ENCODE peak calls at places on chromosomes 5 and 9, in four cellular contexts. Z is GM12878, O is K562, B is H1. Q is an unnamed sample.

GRCh38 chr9:134422301-134422700 is 96.0 kb downstream of the RXRA start:
- DNase-seq in Z (no peak), O (no peak), B (no peak), Q (no peak)

GRCh38 chr9:134651226-134651905 is 9.8 kb downstream of the COL5A1 start:
- DNase-seq in O (no peak), Z (no peak), B (no peak), Q (no peak)

GRCh38 chr5:151612689-151613427 is 21.7 kb upstream of the FAT2 start:
- DNase-seq in O (no peak), B (no peak), Z (peak), Q (peak)

GRCh38 chr9:90458485-90458884 is 184.1 kb downstream of the DIRAS2 start:
- DNase-seq in B (no peak), Z (no peak), O (peak), Q (peak)

GRCh38 chr9:32500768-32501167 is 25.2 kb downstream of the RIGI start:
- DNase-seq in O (no peak), Z (no peak), B (no peak), Q (no peak)

GRCh38 chr9:135983745-135984710 is 22.9 kb upstream of the UBAC1 start:
- DNase-seq in O (peak), Z (no peak), B (no peak), Q (no peak)

GRCh38 chr5:34012791-34013190 is 4.9 kb upstream of the AMACR start:
- DNase-seq in Z (no peak), B (no peak), O (no peak), Q (no peak)

GRCh38 chr5:77921369-77921768 is 145.2 kb upstream of the TBCA start:
- DNase-seq in O (no peak), Z (no peak), B (no peak), Q (no peak)

GRCh38 chr9:14731294-14731981 is 8.9 kb upstream of the CER1 start:
- DNase-seq in B (no peak), Z (no peak), O (no peak), Q (no peak)

GRCh38 chr5:102802704-102803458 is 47.8 kb downstream of the PAM start:
- DNase-seq in Z (no peak), O (no peak), B (no peak), Q (no peak)

GRCh38 chr9:77523891-77524290 is 124.2 kb downstream of the GNA14 start:
- DNase-seq in Z (no peak), O (no peak), B (no peak), Q (no peak)

GRCh38 chr9:97307091-97307490 is 368 bp upstream of the CCDC180 start:
- DNase-seq in O (peak), Z (no peak), B (peak), Q (no peak)

GRCh38 chr5:2756211-2756746 is 4.8 kb upstream of the IRX2 start:
- DNase-seq in Z (no peak), O (no peak), B (no peak), Q (no peak)

GRCh38 chr5:159218595-159219023 is 9.3 kb upstream of the RNF145 start:
- DNase-seq in B (no peak), O (no peak), Z (no peak), Q (no peak)

GRCh38 chr9:135792268-135793128 is 90.5 kb downstream of the KCNT1 start:
- DNase-seq in Z (no peak), O (peak), B (no peak), Q (no peak)

GRCh38 chr5:14983666-14984441 is 112.3 kb upstream of the ANKH start:
- DNase-seq in O (no peak), B (no peak), Z (no peak), Q (no peak)

GRCh38 chr9:33044162-33044673 is 19.1 kb downstream of the DNAJA1 start:
- DNase-seq in Z (no peak), O (no peak), B (peak), Q (no peak)

GRCh38 chr5:58021476-58021875 is 438.4 kb downstream of the PLK2 start:
- DNase-seq in Z (no peak), B (no peak), O (no peak), Q (no peak)

GRCh38 chr5:87116821-87117512 is 150.7 kb upstream of the RASA1 start:
- DNase-seq in Z (peak), B (no peak), O (no peak), Q (no peak)

GRCh38 chr5:83034036-83034435 is 43.2 kb downstream of the TMEM167A start:
- DNase-seq in Z (no peak), O (no peak), B (no peak), Q (no peak)

GRCh38 chr9:110283736-110284135 is 27.4 kb upstream of the TXN start:
- DNase-seq in B (no peak), Z (no peak), O (no peak), Q (no peak)

GRCh38 chr9:115939065-115939765 is 214.4 kb upstream of the PAPPA start:
- DNase-seq in B (no peak), O (no peak), Z (no peak), Q (no peak)

GRCh38 chr9:3136999-3137675 is 293.2 kb upstream of the PUM3 start:
- DNase-seq in O (no peak), Z (no peak), B (no peak), Q (no peak)

DNA sequence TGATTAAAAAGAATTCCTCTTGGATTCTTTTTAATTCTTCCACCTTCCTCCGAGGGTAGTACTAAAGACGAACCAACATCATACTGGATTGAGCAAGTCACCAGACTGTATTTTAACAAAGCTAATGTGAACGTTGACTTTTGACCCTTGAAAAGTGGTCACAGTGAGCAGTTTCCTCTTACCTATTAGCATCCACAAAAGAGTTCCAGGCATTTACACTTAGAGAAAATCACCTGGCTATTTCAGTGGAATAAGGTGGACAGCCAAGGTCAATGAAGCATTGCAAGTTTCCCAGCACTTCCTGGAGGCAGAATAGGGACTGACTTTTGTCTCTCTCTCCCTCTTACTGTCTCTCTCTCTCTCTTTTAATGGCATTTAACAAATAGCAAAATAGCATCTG is 145.1 kb upstream of the DAB2 start:
- DNase-seq in Z (no peak), O (no peak), B (no peak), Q (no peak)
- H3K4me2 ChIP-seq in Z (no peak), O (no peak), B (no peak), Q (no peak)

GRCh38 chr9:6739218-6739617 is 18.6 kb upstream of the KDM4C start:
- DNase-seq in Z (no peak), B (no peak), O (peak), Q (peak)
- TF ChIP-seq EGR1 in Z (no peak), B (no peak), O (no peak), Q (no peak)

GRCh38 chr5:43041131-43041668 is 1.1 kb upstream of the ANXA2R start:
- DNase-seq in B (no peak), O (peak), Z (no peak), Q (no peak)

GRCh38 chr5:43043400-43043756 is 3.3 kb upstream of the ANXA2R start:
- DNase-seq in B (no peak), Z (no peak), O (no peak), Q (no peak)

GRCh38 chr5:43041669-43042175 is 1.6 kb upstream of the ANXA2R start:
- DNase-seq in O (peak), B (no peak), Z (no peak), Q (no peak)

GRCh38 chr5:43042626-43043399 is 2.7 kb upstream of the ANXA2R start:
- DNase-seq in B (no peak), O (peak), Z (peak), Q (peak)

GRCh38 chr5:43042176-43042625 is 2.1 kb upstream of the ANXA2R start:
- DNase-seq in B (no peak), O (no peak), Z (no peak), Q (peak)
- TF ChIP-seq POLR2AphosphoS5 in B (no peak), O (no peak), Z (no peak), Q (no peak)

GRCh38 chr5:135038829-135039525 is 4.9 kb upstream of the PITX1 start:
- DNase-seq in O (no peak), Z (no peak), B (no peak), Q (no peak)

GRCh38 chr5:135041145-135041587 is 7.1 kb upstream of the PITX1 start:
- DNase-seq in O (no peak), Z (no peak), B (no peak), Q (no peak)

GRCh38 chr5:135040331-135041144 is 6.5 kb upstream of the PITX1 start:
- DNase-seq in Z (no peak), B (no peak), O (no peak), Q (no peak)

GRCh38 chr5:135038202-135038828 is 4.3 kb upstream of the PITX1 start:
- DNase-seq in B (no peak), O (no peak), Z (no peak), Q (no peak)

GRCh38 chr5:135039526-135040296 is 5.7 kb upstream of the PITX1 start:
- DNase-seq in Z (no peak), O (no peak), B (no peak), Q (no peak)
- H3K4me2 ChIP-seq in Z (no peak), O (no peak), B (peak), Q (peak)

DNA sequence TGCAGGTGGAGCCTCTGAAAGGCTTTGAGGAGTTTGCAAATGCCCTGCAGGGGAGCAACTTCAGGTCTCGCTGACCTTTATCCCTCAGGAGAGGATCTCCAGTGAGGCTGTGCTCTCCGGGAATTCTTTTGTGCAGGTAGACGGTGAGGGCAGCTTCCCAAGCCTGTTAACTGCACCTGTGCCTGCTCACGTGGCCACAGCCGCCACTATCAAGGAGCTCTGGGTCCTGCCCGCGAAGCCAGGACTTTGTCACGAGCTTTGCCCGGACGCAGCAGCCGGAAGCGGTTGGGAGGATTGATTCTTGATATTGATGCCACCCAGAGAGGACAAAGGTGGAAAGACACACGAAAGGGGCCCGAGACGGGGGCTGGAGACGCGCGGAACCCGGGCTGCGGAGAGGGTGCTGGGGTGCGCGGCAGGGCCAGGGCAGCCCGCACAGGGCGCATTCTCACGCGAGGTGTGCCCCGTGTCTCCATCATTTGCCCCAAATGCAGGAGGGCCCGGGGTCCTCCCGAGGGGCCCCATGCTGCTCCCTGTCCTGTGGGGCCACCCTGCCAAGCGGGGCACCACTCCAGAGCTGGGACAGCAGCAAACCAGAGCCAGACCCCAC is 18.2 kb downstream of the SLC9A3 start:
- DNase-seq in B (no peak), Z (no peak), O (no peak), Q (no peak)
- TF ChIP-seq EGR1 in B (no peak), Z (no peak), O (no peak), Q (no peak)

DNA sequence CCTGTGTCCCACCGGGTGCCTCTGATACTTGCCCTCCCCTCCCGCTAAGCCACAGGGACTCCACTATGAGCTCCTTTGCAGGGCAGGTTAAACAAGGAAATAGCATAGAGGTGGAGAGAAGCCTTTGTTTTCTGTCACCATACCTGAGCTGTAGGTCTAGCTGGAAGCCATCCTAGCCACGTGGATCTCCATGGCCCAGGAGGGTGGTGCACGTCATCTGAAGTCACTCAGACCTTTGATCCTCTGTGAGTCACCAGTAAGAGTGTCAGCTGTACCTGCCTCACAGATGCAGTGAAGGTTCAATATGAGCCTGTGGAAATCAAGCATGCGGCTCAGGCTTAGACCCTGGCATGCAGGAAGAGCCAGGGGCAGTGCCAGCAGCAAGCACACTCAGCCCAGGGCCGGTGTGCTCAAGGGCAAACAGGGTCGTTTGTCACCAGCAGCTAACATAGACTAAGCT is 55.1 kb downstream of the ASS1 start:
- DNase-seq in B (no peak), O (peak), Z (no peak), Q (peak)
- TF ChIP-seq POLR2AphosphoS5 in B (no peak), O (no peak), Z (no peak), Q (peak)